ENCODE peak calls at places on chromosomes 1 and 21, in four cellular contexts. P is tibial nerve; Z is CD4-positive, alpha-beta T cell; X is adrenal gland. H is an unnamed sample.

GRCh38 chr1:6342031-6342430 is 51.5 kb downstream of the ACOT7 start:
- DNase-seq in P (no peak), Z (no peak), X (no peak), H (no peak)

GRCh38 chr1:18320051-18320450 is 160.7 kb upstream of the KLHDC7A start:
- DNase-seq in P (no peak), Z (no peak), X (peak; percentile 21), H (no peak)

GRCh38 chr1:205631727-205632373 is at the start of gene ELK4:
- DNase-seq in P (peak; percentile 98), Z (peak; percentile 99), X (peak; percentile 99), H (peak; percentile 99)

GRCh38 chr1:119794856-119795255 is 16.4 kb downstream of the REG4 start:
- DNase-seq in P (no peak), Z (no peak), X (no peak), H (no peak)

GRCh38 chr1:33255347-33256311 is 663 bp upstream of the ZNF362 start:
- DNase-seq in P (peak; percentile 58), Z (peak; percentile 23), X (peak; percentile 90), H (peak; percentile 61)

GRCh38 chr1:162562452-162562828 is 918 bp downstream of the UAP1 start:
- DNase-seq in P (no peak), Z (no peak), X (peak; percentile 22), H (no peak)

GRCh38 chr1:111491070-111491469 is 12.4 kb downstream of the ADORA3 start:
- DNase-seq in P (no peak), Z (no peak), X (no peak), H (no peak)

GRCh38 chr1:224168859-224169380 is 14.1 kb upstream of the DEGS1 start:
- DNase-seq in P (no peak), Z (peak; percentile 17), X (peak; percentile 16), H (peak; percentile 57)

GRCh38 chr1:24321712-24322635 is 2.8 kb downstream of the GRHL3 start:
- DNase-seq in P (no peak), Z (peak; percentile 71), X (peak; percentile 21), H (no peak)

GRCh38 chr21:38260426-38260825 is 3.6 kb downstream of the KCNJ15 start:
- DNase-seq in P (no peak), Z (no peak), X (no peak), H (no peak)

GRCh38 chr1:179509384-179509783 is 66.4 kb downstream of the NPHS2 start:
- DNase-seq in P (no peak), Z (no peak), X (no peak), H (no peak)

GRCh38 chr1:175005085-175005783 is 5.5 kb downstream of the CACYBP start:
- DNase-seq in P (no peak), Z (no peak), X (no peak), H (no peak)

GRCh38 chr1:214074477-214074876 is 86.7 kb downstream of the PROX1 start:
- DNase-seq in P (no peak), Z (no peak), X (no peak), H (no peak)

GRCh38 chr1:110265186-110265585 is 55.1 kb downstream of the KCNC4 start:
- DNase-seq in P (no peak), Z (no peak), X (no peak), H (no peak)

GRCh38 chr1:26496881-26497280 is 24.6 kb downstream of the HMGN2 start:
- DNase-seq in P (no peak), Z (no peak), X (no peak), H (no peak)

GRCh38 chr21:29144736-29145353 is 14.4 kb downstream of the MAP3K7CL start:
- DNase-seq in P (no peak), Z (no peak), X (no peak), H (no peak)

GRCh38 chr1:186633101-186633500 is 47.1 kb downstream of the PTGS2 start:
- DNase-seq in P (no peak), Z (no peak), X (no peak), H (no peak)

GRCh38 chr1:224432141-224432540 is 2.5 kb downstream of the WDR26 start:
- DNase-seq in P (no peak), Z (no peak), X (no peak), H (no peak)

GRCh38 chr1:242212401-242212800 is 213.5 kb upstream of the MAP1LC3C start:
- DNase-seq in P (no peak), Z (no peak), X (no peak), H (no peak)

GRCh38 chr1:27102707-27103468 is 52.0 kb downstream of the SLC9A1 start:
- DNase-seq in P (peak; percentile 91), Z (peak; percentile 58), X (peak; percentile 69), H (peak; percentile 82)

GRCh38 chr1:107820797-107821196 is 144.2 kb downstream of the VAV3 start:
- DNase-seq in P (no peak), Z (no peak), X (no peak), H (no peak)

GRCh38 chr1:229762891-229763290 is 136.8 kb downstream of the URB2 start:
- DNase-seq in P (no peak), Z (no peak), X (no peak), H (no peak)

GRCh38 chr1:20290624-20291597 is at the start of gene VWA5B1:
- DNase-seq in P (no peak), Z (no peak), X (no peak), H (no peak)

GRCh38 chr1:201624741-201625646 is 86.1 kb downstream of the NAV1 start:
- DNase-seq in P (peak; percentile 42), Z (no peak), X (no peak), H (no peak)
- TF ChIP-seq CTCF in P (no peak), Z (no peak), X (no peak), H (no peak)

DNA sequence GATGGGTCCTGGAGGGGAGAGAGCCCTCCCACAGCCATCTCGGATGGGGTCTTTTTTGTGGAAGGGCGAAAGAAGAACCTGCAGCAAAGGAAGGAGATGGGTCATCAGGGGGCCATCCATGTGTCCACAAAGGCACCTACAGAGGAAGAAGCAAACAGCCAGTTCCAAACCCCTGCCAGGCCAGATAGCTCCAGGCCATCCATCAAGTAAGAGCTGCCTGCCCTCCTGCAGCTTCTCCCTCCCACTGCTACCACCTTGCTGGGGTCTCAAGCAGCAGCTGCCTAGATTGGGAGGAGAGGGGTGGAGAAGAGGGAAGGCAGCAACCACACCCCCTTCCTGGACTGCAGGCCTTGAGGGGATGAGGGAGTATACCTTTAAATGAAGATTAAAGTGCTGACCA is 4.5 kb downstream of the FCAMR start:
- DNase-seq in P (no peak), Z (no peak), X (no peak), H (no peak)
- TF ChIP-seq CTCF in P (no peak), Z (no peak), X (no peak), H (no peak)

DNA sequence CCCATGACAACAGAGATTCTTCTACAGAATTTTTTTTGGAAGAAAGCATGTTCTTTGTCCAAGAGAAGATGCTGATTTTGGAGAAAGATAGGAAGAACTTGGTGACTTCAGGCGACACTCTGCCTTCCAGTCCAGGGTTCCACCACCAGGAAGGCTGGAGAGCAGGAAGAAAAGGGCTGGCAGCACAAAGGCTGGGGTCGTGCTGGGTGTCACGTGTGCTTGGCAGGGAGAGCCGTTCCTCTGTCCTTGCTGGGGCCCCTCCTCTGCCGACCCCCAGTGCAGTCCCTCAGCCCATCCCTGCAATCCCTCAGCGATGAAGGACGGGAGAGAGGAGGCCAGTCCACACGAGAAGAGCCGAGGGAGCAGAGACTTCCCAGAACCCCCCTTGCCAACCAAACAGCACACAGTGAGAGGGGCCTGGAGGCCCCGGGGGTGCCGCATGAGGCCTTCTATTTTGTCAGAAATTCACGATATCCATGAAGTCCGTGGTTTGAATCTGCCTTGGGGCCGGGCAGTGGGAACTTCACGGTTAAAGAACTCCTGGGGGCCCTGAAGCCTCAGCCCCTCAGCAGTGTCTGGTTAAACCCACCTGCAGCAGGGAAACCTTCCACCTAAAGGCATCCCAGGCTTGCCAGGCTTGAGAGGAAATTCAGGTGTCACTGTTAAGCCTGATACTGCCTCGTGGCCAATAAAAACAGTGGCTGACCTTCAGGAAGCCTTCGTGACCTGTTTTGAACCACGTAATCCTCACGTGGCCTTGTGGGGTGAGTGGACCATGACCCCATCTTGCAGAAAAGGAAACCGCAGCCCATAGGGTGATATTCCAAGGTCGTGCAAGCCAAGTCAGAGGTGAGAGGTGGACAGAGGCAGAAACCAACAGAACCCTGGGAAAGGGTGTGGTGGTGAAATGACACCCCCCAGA is 3.4 kb downstream of the KRTAP10-12 start:
- DNase-seq in P (no peak), Z (no peak), X (no peak), H (no peak)
- TF ChIP-seq CTCF in P (no peak), Z (no peak), X (no peak), H (no peak)

DNA sequence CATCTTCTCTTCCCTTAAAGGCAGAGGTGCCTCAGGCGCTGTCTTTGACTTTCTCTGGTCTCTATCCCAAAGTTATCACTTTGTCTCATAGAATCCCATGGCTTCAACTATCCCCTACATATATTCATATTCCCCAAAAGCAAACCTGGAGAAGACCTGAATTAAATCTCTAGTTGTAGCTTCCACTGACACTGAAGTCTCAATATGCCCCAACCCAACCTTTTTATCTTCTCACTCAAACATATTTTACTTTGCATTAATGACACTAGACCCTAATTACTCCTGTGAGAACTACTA is 354.5 kb upstream of the DUSP10 start:
- DNase-seq in P (no peak), Z (no peak), X (no peak), H (no peak)
- TF ChIP-seq CTCF in P (no peak), Z (peak; percentile 41), X (no peak), H (peak; percentile 60)